ENCODE peak calls at places on chromosome 9, in ten cellular contexts. W is pancreas, S is OCI-M1, E is stromal cell of bone marrow, K is hypothalamus, I is hippocampal formation, L is nephron progenitor cell, V is GM13976, J is cerebellar cortex, D is GM03348. M is an unnamed sample.

GRCh38 chr9:31824860-31825259 is 559.6 kb upstream of the ACO1 start:
- DNase-seq in W (no peak), S (peak), E (no peak), K (no peak), I (no peak), L (no peak), V (no peak), J (no peak), D (no peak), M (no peak)

GRCh38 chr9:80552931-80553330 is 981.2 kb downstream of the TLE4 start:
- DNase-seq in W (no peak), S (no peak), E (peak), K (no peak), I (no peak), L (no peak), V (no peak), J (no peak), D (no peak), M (peak)

GRCh38 chr9:7273575-7273974 is 515.8 kb downstream of the KDM4C start:
- DNase-seq in W (no peak), S (peak), E (no peak), K (no peak), I (peak), L (peak), V (no peak), J (no peak), D (peak), M (no peak)

GRCh38 chr9:130137870-130138653 is 34.1 kb upstream of the NCS1 start:
- DNase-seq in W (no peak), S (peak), E (peak), K (no peak), I (peak), L (no peak), V (no peak), J (peak), D (peak), M (peak)

GRCh38 chr9:35548571-35548970 is 56.5 kb upstream of the TESK1 start:
- DNase-seq in W (no peak), S (no peak), E (peak), K (no peak), I (no peak), L (no peak), V (no peak), J (no peak), D (no peak), M (no peak)

GRCh38 chr9:79858509-79858908 is 286.7 kb downstream of the TLE4 start:
- DNase-seq in W (no peak), S (peak), E (no peak), K (no peak), I (peak), L (no peak), V (peak), J (peak), D (peak), M (no peak)

GRCh38 chr9:38067892-38068615 is 973 bp downstream of the SHB start:
- DNase-seq in W (peak), S (no peak), E (no peak), K (no peak), I (no peak), L (peak), V (no peak), J (no peak), D (peak), M (peak)

GRCh38 chr9:12993432-12993831 is 218.6 kb downstream of the LURAP1L start:
- DNase-seq in W (no peak), S (no peak), E (no peak), K (no peak), I (no peak), L (no peak), V (no peak), J (no peak), D (no peak), M (no peak)

GRCh38 chr9:715743-716400 is 125.6 kb upstream of the DMRT1 start:
- DNase-seq in W (no peak), S (peak), E (no peak), K (no peak), I (peak), L (no peak), V (no peak), J (peak), D (peak), M (no peak)

GRCh38 chr9:12846035-12846434 is 71.2 kb downstream of the LURAP1L start:
- DNase-seq in W (no peak), S (no peak), E (peak), K (no peak), I (no peak), L (no peak), V (no peak), J (no peak), D (no peak), M (no peak)

GRCh38 chr9:20065076-20065475 is 276.2 kb upstream of the SLC24A2 start:
- DNase-seq in W (no peak), S (no peak), E (no peak), K (no peak), I (no peak), L (no peak), V (no peak), J (no peak), D (no peak), M (no peak)

GRCh38 chr9:133146746-133147411 is 16.8 kb downstream of the GBGT1 start:
- DNase-seq in W (no peak), S (no peak), E (no peak), K (no peak), I (no peak), L (no peak), V (no peak), J (no peak), D (no peak), M (no peak)

GRCh38 chr9:131668439-131669233 is 71.2 kb downstream of the RAPGEF1 start:
- DNase-seq in W (peak), S (peak), E (peak), K (no peak), I (no peak), L (no peak), V (peak), J (peak), D (peak), M (no peak)

GRCh38 chr9:33044677-33045282 is 19.7 kb downstream of the DNAJA1 start:
- DNase-seq in W (peak), S (no peak), E (no peak), K (no peak), I (peak), L (peak), V (no peak), J (peak), D (no peak), M (no peak)

GRCh38 chr9:37939575-37940095 is 35.7 kb upstream of the SLC25A51 start:
- DNase-seq in W (no peak), S (no peak), E (no peak), K (no peak), I (no peak), L (no peak), V (no peak), J (no peak), D (no peak), M (no peak)

GRCh38 chr9:116337015-116337414 is 183.4 kb downstream of the PAPPA start:
- DNase-seq in W (no peak), S (no peak), E (peak), K (no peak), I (no peak), L (no peak), V (no peak), J (no peak), D (peak), M (no peak)

GRCh38 chr9:123111427-123111826 is 78.0 kb downstream of the GPR21 start:
- DNase-seq in W (peak), S (no peak), E (no peak), K (no peak), I (no peak), L (no peak), V (no peak), J (peak), D (no peak), M (no peak)

GRCh38 chr9:135181336-135181735 is 93.9 kb downstream of the OLFM1 start:
- DNase-seq in W (no peak), S (no peak), E (no peak), K (no peak), I (no peak), L (no peak), V (no peak), J (no peak), D (no peak), M (no peak)

GRCh38 chr9:19405771-19406170 is 3.0 kb upstream of the ACER2 start:
- DNase-seq in W (no peak), S (no peak), E (no peak), K (no peak), I (no peak), L (no peak), V (no peak), J (peak), D (no peak), M (no peak)

GRCh38 chr9:107612136-107612535 is 122.6 kb upstream of the KLF4 start:
- DNase-seq in W (no peak), S (peak), E (peak), K (no peak), I (no peak), L (no peak), V (no peak), J (no peak), D (peak), M (peak)

GRCh38 chr9:70100362-70100761 is 56.7 kb downstream of the MAMDC2 start:
- DNase-seq in W (no peak), S (no peak), E (no peak), K (no peak), I (no peak), L (no peak), V (no peak), J (no peak), D (no peak), M (no peak)

GRCh38 chr9:94933429-94933828 is 206.9 kb downstream of the AOPEP start:
- DNase-seq in W (no peak), S (no peak), E (no peak), K (no peak), I (no peak), L (no peak), V (no peak), J (no peak), D (peak), M (no peak)

GRCh38 chr9:75455444-75455921 is 367.2 kb downstream of the OSTF1 start:
- DNase-seq in W (no peak), S (no peak), E (peak), K (no peak), I (no peak), L (no peak), V (no peak), J (no peak), D (no peak), M (no peak)

GRCh38 chr9:5864446-5864845 is 26.2 kb upstream of the MLANA start:
- DNase-seq in W (no peak), S (no peak), E (no peak), K (no peak), I (no peak), L (no peak), V (no peak), J (no peak), D (no peak), M (no peak)